ENCODE peak calls at places on chromosomes 16 and 17, in ten cellular contexts. I is transverse colon, G is IMR-90, F is GM10248, P is HCT116, A is RWPE2, O is coronary artery, S is WTC11, N is foreskin fibroblast, V is mesothelial cell of epicardium. D is an unnamed sample.

GRCh38 chr16:30837904-30838303 is 50.9 kb upstream of the ZNF629 start:
- DNase-seq in S (no peak), F (no peak), O (no peak), N (no peak), P (no peak), I (no peak), V (no peak), G (peak; percentile 23), A (no peak), D (no peak)

GRCh38 chr16:77406680-77407079 is 28.2 kb downstream of the ADAMTS18 start:
- DNase-seq in O (no peak), F (no peak), I (no peak), V (no peak), N (no peak), G (peak; percentile 1), P (peak; percentile 4), S (no peak), A (no peak), D (no peak)

GRCh38 chr16:53892155-53892554 is 188.2 kb downstream of the FTO start:
- DNase-seq in V (peak; percentile 24), A (no peak), N (peak; percentile 45), P (peak; percentile 22), I (peak; percentile 52), G (peak; percentile 81), O (no peak), F (peak; percentile 23), S (peak; percentile 54), D (no peak)

GRCh38 chr17:5446786-5447185 is 7.8 kb upstream of the C1QBP start:
- DNase-seq in N (no peak), I (no peak), G (no peak), A (no peak), V (no peak), P (no peak), O (no peak), F (no peak), S (no peak), D (no peak)

GRCh38 chr16:24540575-24541240 is 1.3 kb downstream of the RBBP6 start:
- DNase-seq in G (peak; percentile 19), P (no peak), A (no peak), V (no peak), N (no peak), F (peak; percentile 18), S (no peak), O (no peak), I (no peak), D (no peak)

GRCh38 chr16:86670835-86671234 is 92.5 kb downstream of the FOXL1 start:
- DNase-seq in S (no peak), G (no peak), I (no peak), N (no peak), O (no peak), A (no peak), P (no peak), F (no peak), V (no peak), D (no peak)

GRCh38 chr17:45048795-45049563 is 2.5 kb downstream of the DCAKD start:
- DNase-seq in P (no peak), S (no peak), V (no peak), I (no peak), G (no peak), F (no peak), O (no peak), A (no peak), N (no peak), D (no peak)

GRCh38 chr16:25411376-25412081 is 153.9 kb upstream of the ZKSCAN2 start:
- DNase-seq in V (no peak), P (no peak), A (no peak), F (no peak), S (no peak), N (no peak), G (no peak), I (no peak), O (no peak), D (no peak)

GRCh38 chr17:29683481-29683880 is 60.8 kb upstream of the CORO6 start:
- DNase-seq in G (no peak), V (no peak), S (no peak), A (no peak), P (no peak), N (no peak), O (no peak), F (no peak), I (no peak), D (no peak)

GRCh38 chr17:62823111-62823895 is 15.2 kb upstream of the MARCHF10 start:
- DNase-seq in G (no peak), P (no peak), N (no peak), I (no peak), A (no peak), O (no peak), F (no peak), S (no peak), V (no peak), D (no peak)

GRCh38 chr16:19375561-19376158 is 42.0 kb upstream of the TMC5 start:
- DNase-seq in G (peak; percentile 56), S (peak; percentile 59), A (no peak), F (peak; percentile 70), N (peak; percentile 28), I (peak; percentile 40), V (no peak), O (no peak), P (peak; percentile 60), D (no peak)

GRCh38 chr17:40419559-40420331 is 2.0 kb upstream of the TOP2A start:
- DNase-seq in S (no peak), A (no peak), P (no peak), O (no peak), V (no peak), F (no peak), I (no peak), N (no peak), G (no peak), D (no peak)

GRCh38 chr16:47995354-47995753 is 160.4 kb downstream of the ABCC12 start:
- DNase-seq in F (no peak), V (no peak), I (no peak), N (no peak), A (no peak), P (no peak), G (no peak), S (peak; percentile 17), O (no peak), D (no peak)

GRCh38 chr16:15765880-15766279 is 90.9 kb downstream of the MYH11 start:
- DNase-seq in S (peak; percentile 26), G (peak; percentile 39), A (no peak), F (peak; percentile 80), N (peak; percentile 35), V (no peak), I (no peak), P (peak; percentile 55), O (no peak), D (peak; percentile 22)

GRCh38 chr17:43356999-43357398 is 41.8 kb upstream of the ARL4D start:
- DNase-seq in A (peak; percentile 85), O (no peak), N (peak; percentile 90), G (peak; percentile 96), P (no peak), I (no peak), V (no peak), S (no peak), F (no peak), D (no peak)

GRCh38 chr16:66751992-66752322 is 548 bp upstream of the DYNC1LI2 start:
- DNase-seq in V (no peak), F (no peak), I (no peak), S (no peak), P (no peak), A (no peak), G (no peak), N (no peak), O (no peak), D (no peak)

DNA sequence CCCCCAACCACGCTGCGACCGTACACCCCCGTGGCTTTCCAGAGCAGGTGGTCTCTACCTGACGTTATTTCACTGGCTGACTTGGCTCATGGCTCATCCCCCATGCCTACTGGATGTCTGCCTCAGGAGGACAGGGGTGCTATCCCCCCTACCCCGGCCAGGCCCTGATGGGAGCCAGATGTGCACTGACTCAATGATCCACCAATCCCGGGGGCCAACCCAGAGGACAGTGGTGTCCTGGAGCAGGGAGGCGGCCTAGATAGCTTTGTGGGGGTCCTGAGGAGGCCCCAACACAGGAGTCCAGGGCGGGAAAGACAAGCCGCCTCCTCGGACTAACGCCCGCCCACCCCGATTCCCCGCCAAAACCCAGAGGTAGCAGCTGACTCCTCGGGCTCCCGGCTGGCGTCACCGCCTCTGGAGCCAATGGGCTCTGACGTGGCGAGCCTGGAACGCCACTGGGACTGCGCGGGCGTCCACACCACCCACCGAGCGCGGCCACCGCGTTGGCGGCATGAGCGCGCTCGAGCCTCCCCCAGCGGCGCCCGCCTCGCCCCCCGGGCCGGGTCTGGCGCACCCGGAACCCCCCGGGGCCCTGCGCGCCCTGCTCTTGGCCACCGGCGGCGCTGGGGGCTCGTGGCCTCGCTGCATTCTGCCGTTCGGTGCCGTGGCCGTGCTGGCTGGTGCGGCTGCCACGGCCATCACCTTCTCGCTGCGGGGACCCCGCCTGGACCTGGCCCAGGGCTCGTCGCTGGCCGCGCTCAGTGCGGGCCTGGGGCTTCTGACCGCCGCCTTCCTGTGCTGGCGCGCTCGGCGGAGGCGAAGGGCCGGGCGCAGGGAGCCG is 3.6 kb upstream of the NTN3 start:
- DNase-seq in N (peak; percentile 71), V (no peak), I (peak; percentile 66), S (peak; percentile 73), O (no peak), P (peak; percentile 41), G (peak; percentile 72), F (peak; percentile 67), A (no peak), D (no peak)
- TF ChIP-seq CTCF in N (no peak), V (no peak), I (no peak), S (no peak), O (no peak), P (peak; percentile 2), G (peak; percentile 15), F (peak; percentile 16), A (peak; percentile 14), D (no peak)

DNA sequence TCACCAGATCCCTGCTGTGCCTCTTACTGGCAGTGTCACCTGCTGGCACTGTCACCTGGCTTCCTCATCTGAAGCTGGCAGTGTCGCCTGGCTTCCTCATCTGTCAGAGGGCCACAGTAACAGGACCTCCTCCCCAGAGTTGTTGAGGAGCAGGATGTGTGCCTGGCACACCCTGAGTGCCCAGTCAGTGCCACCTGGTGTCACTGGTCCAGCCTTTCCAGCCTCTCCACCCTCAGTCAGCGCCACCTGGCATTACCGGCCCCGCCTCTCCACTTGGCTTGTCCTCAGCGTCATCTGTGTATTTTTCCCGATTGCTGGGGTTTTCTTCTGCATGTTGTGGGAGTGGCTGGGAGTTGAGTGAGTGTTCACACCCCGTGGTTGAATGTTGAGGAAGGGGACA is 37.9 kb downstream of the USP10 start:
- DNase-seq in G (no peak), A (no peak), F (no peak), N (no peak), P (no peak), I (peak; percentile 82), V (no peak), O (no peak), S (no peak), D (no peak)
- TF ChIP-seq CTCF in G (no peak), A (no peak), F (no peak), N (no peak), P (no peak), I (no peak), V (no peak), O (no peak), S (no peak), D (no peak)

GRCh38 chr16:56269824-56270684 is 78.8 kb downstream of the GNAO1 start:
- DNase-seq in V (no peak), G (peak; percentile 86), O (no peak), F (no peak), P (no peak), S (peak; percentile 37), N (no peak), I (peak; percentile 40), A (no peak), D (no peak)
- TF ChIP-seq CTCF in V (no peak), G (peak; percentile 52), O (no peak), F (no peak), P (no peak), S (no peak), N (peak; percentile 47), I (peak; percentile 28), A (no peak), D (no peak)

GRCh38 chr17:82786427-82786826 is 34.6 kb downstream of the TBCD start:
- DNase-seq in P (no peak), O (no peak), G (no peak), F (no peak), A (no peak), S (no peak), I (no peak), N (no peak), V (no peak), D (no peak)
- TF ChIP-seq CTCF in P (no peak), O (no peak), G (no peak), F (no peak), A (no peak), S (no peak), I (no peak), N (no peak), V (no peak), D (no peak)